ENCODE peak calls at places on chromosomes 11 and 22, in nine cellular contexts. One of them, this sample, is unnamed.

GRCh38 chr11:73182824-73183321 is 35.2 kb upstream of the P2RY2 start:
- DNase-seq in substantia nigra: no peak
- DNase-seq in GM10248: no peak
- DNase-seq in iris pigment epithelial cell: no peak
- DNase-seq in C1 segment of cervical spinal cord: no peak
- DNase-seq in activated T-cell treated with anti-CD3 and anti-CD28 coated beads for 1 hour: no peak
- DNase-seq in NAMALWA: no peak
- DNase-seq in endothelial cell of umbilical vein: no peak
- DNase-seq in stimulated activated effector memory CD8-positive, alpha-beta T cell treated with anti-CD3 and anti-CD28 coated beads, Interleukin-12 subunit alpha, Interleukin-12 subunit beta, amount 100 ng/mL, for 72 hours: no peak
- DNase-seq in this sample: no peak

GRCh38 chr11:90803366-90803765 is 580.5 kb upstream of the CHORDC1 start:
- DNase-seq in GM10248: no peak
- DNase-seq in activated T-cell treated with anti-CD3 and anti-CD28 coated beads for 1 hour: no peak
- DNase-seq in NAMALWA: no peak
- DNase-seq in substantia nigra: no peak
- DNase-seq in stimulated activated effector memory CD8-positive, alpha-beta T cell treated with anti-CD3 and anti-CD28 coated beads, Interleukin-12 subunit alpha, Interleukin-12 subunit beta, amount 100 ng/mL, for 72 hours: no peak
- DNase-seq in endothelial cell of umbilical vein: no peak
- DNase-seq in C1 segment of cervical spinal cord: no peak
- DNase-seq in iris pigment epithelial cell: peak
- DNase-seq in this sample: peak

GRCh38 chr22:20312396-20313191 is 7.3 kb downstream of the DGCR6L start:
- DNase-seq in GM10248: no peak
- DNase-seq in C1 segment of cervical spinal cord: no peak
- DNase-seq in substantia nigra: no peak
- DNase-seq in NAMALWA: no peak
- DNase-seq in stimulated activated effector memory CD8-positive, alpha-beta T cell treated with anti-CD3 and anti-CD28 coated beads, Interleukin-12 subunit alpha, Interleukin-12 subunit beta, amount 100 ng/mL, for 72 hours: no peak
- DNase-seq in iris pigment epithelial cell: no peak
- DNase-seq in activated T-cell treated with anti-CD3 and anti-CD28 coated beads for 1 hour: no peak
- DNase-seq in endothelial cell of umbilical vein: no peak
- DNase-seq in this sample: no peak

GRCh38 chr11:85076535-85077330 is 550.4 kb downstream of the DLG2 start:
- DNase-seq in GM10248: no peak
- DNase-seq in endothelial cell of umbilical vein: no peak
- DNase-seq in stimulated activated effector memory CD8-positive, alpha-beta T cell treated with anti-CD3 and anti-CD28 coated beads, Interleukin-12 subunit alpha, Interleukin-12 subunit beta, amount 100 ng/mL, for 72 hours: no peak
- DNase-seq in activated T-cell treated with anti-CD3 and anti-CD28 coated beads for 1 hour: no peak
- DNase-seq in C1 segment of cervical spinal cord: no peak
- DNase-seq in iris pigment epithelial cell: peak
- DNase-seq in substantia nigra: no peak
- DNase-seq in NAMALWA: no peak
- DNase-seq in this sample: peak

GRCh38 chr22:25668437-25668836 is 73.6 kb upstream of the MYO18B start:
- DNase-seq in activated T-cell treated with anti-CD3 and anti-CD28 coated beads for 1 hour: no peak
- DNase-seq in substantia nigra: no peak
- DNase-seq in NAMALWA: no peak
- DNase-seq in endothelial cell of umbilical vein: peak
- DNase-seq in C1 segment of cervical spinal cord: no peak
- DNase-seq in GM10248: no peak
- DNase-seq in stimulated activated effector memory CD8-positive, alpha-beta T cell treated with anti-CD3 and anti-CD28 coated beads, Interleukin-12 subunit alpha, Interleukin-12 subunit beta, amount 100 ng/mL, for 72 hours: no peak
- DNase-seq in iris pigment epithelial cell: peak
- DNase-seq in this sample: peak

GRCh38 chr22:46909237-46910030 is 147.0 kb downstream of the TBC1D22A start:
- DNase-seq in substantia nigra: no peak
- DNase-seq in activated T-cell treated with anti-CD3 and anti-CD28 coated beads for 1 hour: no peak
- DNase-seq in NAMALWA: no peak
- DNase-seq in endothelial cell of umbilical vein: no peak
- DNase-seq in stimulated activated effector memory CD8-positive, alpha-beta T cell treated with anti-CD3 and anti-CD28 coated beads, Interleukin-12 subunit alpha, Interleukin-12 subunit beta, amount 100 ng/mL, for 72 hours: no peak
- DNase-seq in C1 segment of cervical spinal cord: no peak
- DNase-seq in iris pigment epithelial cell: no peak
- DNase-seq in GM10248: no peak
- DNase-seq in this sample: no peak

GRCh38 chr11:13260196-13260962 is 17.2 kb upstream of the BMAL1 start:
- DNase-seq in iris pigment epithelial cell: peak
- DNase-seq in activated T-cell treated with anti-CD3 and anti-CD28 coated beads for 1 hour: no peak
- DNase-seq in endothelial cell of umbilical vein: no peak
- DNase-seq in C1 segment of cervical spinal cord: no peak
- DNase-seq in GM10248: no peak
- DNase-seq in substantia nigra: no peak
- DNase-seq in NAMALWA: no peak
- DNase-seq in stimulated activated effector memory CD8-positive, alpha-beta T cell treated with anti-CD3 and anti-CD28 coated beads, Interleukin-12 subunit alpha, Interleukin-12 subunit beta, amount 100 ng/mL, for 72 hours: no peak
- DNase-seq in this sample: no peak

GRCh38 chr11:10856689-10857603 is 907 bp downstream of the ZBED5 start:
- DNase-seq in endothelial cell of umbilical vein: peak
- DNase-seq in substantia nigra: peak
- DNase-seq in activated T-cell treated with anti-CD3 and anti-CD28 coated beads for 1 hour: no peak
- DNase-seq in C1 segment of cervical spinal cord: peak
- DNase-seq in GM10248: peak
- DNase-seq in iris pigment epithelial cell: peak
- DNase-seq in NAMALWA: peak
- DNase-seq in stimulated activated effector memory CD8-positive, alpha-beta T cell treated with anti-CD3 and anti-CD28 coated beads, Interleukin-12 subunit alpha, Interleukin-12 subunit beta, amount 100 ng/mL, for 72 hours: no peak
- DNase-seq in this sample: peak

GRCh38 chr22:19483481-19484244 is 3.9 kb downstream of the CDC45 start:
- DNase-seq in endothelial cell of umbilical vein: peak
- DNase-seq in iris pigment epithelial cell: peak
- DNase-seq in activated T-cell treated with anti-CD3 and anti-CD28 coated beads for 1 hour: no peak
- DNase-seq in substantia nigra: no peak
- DNase-seq in GM10248: no peak
- DNase-seq in stimulated activated effector memory CD8-positive, alpha-beta T cell treated with anti-CD3 and anti-CD28 coated beads, Interleukin-12 subunit alpha, Interleukin-12 subunit beta, amount 100 ng/mL, for 72 hours: no peak
- DNase-seq in C1 segment of cervical spinal cord: no peak
- DNase-seq in NAMALWA: no peak
- DNase-seq in this sample: no peak

GRCh38 chr11:7513210-7514098 is at the start of gene PPFIBP2:
- DNase-seq in iris pigment epithelial cell: peak
- DNase-seq in stimulated activated effector memory CD8-positive, alpha-beta T cell treated with anti-CD3 and anti-CD28 coated beads, Interleukin-12 subunit alpha, Interleukin-12 subunit beta, amount 100 ng/mL, for 72 hours: peak
- DNase-seq in endothelial cell of umbilical vein: peak
- DNase-seq in substantia nigra: peak
- DNase-seq in activated T-cell treated with anti-CD3 and anti-CD28 coated beads for 1 hour: peak
- DNase-seq in NAMALWA: peak
- DNase-seq in C1 segment of cervical spinal cord: peak
- DNase-seq in GM10248: peak
- DNase-seq in this sample: peak